ENCODE peak calls at places on chromosomes 16 and 17, in six cellular contexts. D, R, I, J, C and S are unnamed samples.

GRCh38 chr17:488993-489757 is 136.6 kb upstream of the RPH3AL start:
- DNase-seq in D (no peak), R (peak; percentile 54), I (peak; percentile 33), J (no peak), C (no peak), S (no peak)

GRCh38 chr16:583470-583814 is 6.4 kb upstream of the RAB40C start:
- DNase-seq in D (no peak), R (no peak), I (no peak), J (no peak), C (no peak), S (no peak)

GRCh38 chr17:12099412-12099811 is 78.7 kb downstream of the MAP2K4 start:
- DNase-seq in D (no peak), R (no peak), I (no peak), J (no peak), C (no peak), S (no peak)

GRCh38 chr16:8194795-8195194 is 395.5 kb downstream of the TMEM114 start:
- DNase-seq in D (no peak), R (peak; percentile 6), I (no peak), J (no peak), C (no peak), S (no peak)

GRCh38 chr16:35207059-35207999 is 1747.9 kb downstream of the TP53TG3F start:
- DNase-seq in D (no peak), R (peak; percentile 7), I (no peak), J (no peak), C (no peak), S (no peak)

GRCh38 chr16:2088192-2088631 is 40.4 kb downstream of the TSC2 start:
- DNase-seq in D (no peak), R (no peak), I (no peak), J (no peak), C (no peak), S (no peak)

GRCh38 chr17:39800540-39800939 is 62.8 kb downstream of the GRB7 start:
- DNase-seq in D (no peak), R (peak; percentile 69), I (peak; percentile 48), J (no peak), C (no peak), S (peak; percentile 23)

GRCh38 chr17:65930140-65930715 is 261.7 kb downstream of the CEP112 start:
- DNase-seq in D (no peak), R (no peak), I (no peak), J (no peak), C (no peak), S (no peak)

GRCh38 chr16:30546115-30546514 is 11.5 kb upstream of the ZNF747 start:
- DNase-seq in D (no peak), R (no peak), I (no peak), J (no peak), C (no peak), S (no peak)

GRCh38 chr17:82985973-82986372 is 93.4 kb upstream of the METRNL start:
- DNase-seq in D (peak; percentile 43), R (peak; percentile 79), I (peak; percentile 28), J (no peak), C (no peak), S (no peak)

GRCh38 chr16:67571981-67572431 is 9.7 kb downstream of the CTCF start:
- DNase-seq in D (no peak), R (no peak), I (no peak), J (no peak), C (no peak), S (no peak)

GRCh38 chr16:72072514-72073342 is 9.7 kb downstream of the HPR start:
- DNase-seq in D (no peak), R (no peak), I (no peak), J (no peak), C (no peak), S (no peak)

GRCh38 chr16:81645303-81645702 is 133.8 kb upstream of the PLCG2 start:
- DNase-seq in D (peak; percentile 83), R (no peak), I (no peak), J (no peak), C (peak; percentile 91), S (no peak)

GRCh38 chr17:21296097-21297025 is 11.8 kb downstream of the MAP2K3 start:
- DNase-seq in D (no peak), R (no peak), I (no peak), J (no peak), C (no peak), S (no peak)

GRCh38 chr16:48499822-48500440 is 110.0 kb downstream of the N4BP1 start:
- DNase-seq in D (peak; percentile 89), R (no peak), I (no peak), J (no peak), C (peak; percentile 66), S (no peak)

GRCh38 chr17:33967608-33968349 is 287.3 kb upstream of the CCL2 start:
- DNase-seq in D (no peak), R (peak; percentile 18), I (no peak), J (no peak), C (no peak), S (no peak)

GRCh38 chr17:76161113-76161512 is 20.1 kb upstream of the FOXJ1 start:
- DNase-seq in D (no peak), R (no peak), I (no peak), J (no peak), C (no peak), S (no peak)

GRCh38 chr16:85245307-85246172 is 133.3 kb upstream of the CIBAR2 start:
- DNase-seq in D (peak; percentile 66), R (peak; percentile 70), I (peak; percentile 29), J (no peak), C (peak; percentile 26), S (peak; percentile 12)

GRCh38 chr17:73066148-73066884 is 26.2 kb downstream of the SLC39A11 start:
- DNase-seq in D (no peak), R (no peak), I (no peak), J (no peak), C (no peak), S (no peak)

GRCh38 chr17:76918811-76919210 is 50.6 kb downstream of the MGAT5B start:
- DNase-seq in D (no peak), R (no peak), I (no peak), J (no peak), C (no peak), S (no peak)

GRCh38 chr16:10939649-10940206 is 2.5 kb downstream of the DEXI start:
- DNase-seq in D (no peak), R (no peak), I (no peak), J (no peak), C (no peak), S (no peak)

GRCh38 chr16:28181557-28181914 is 30.2 kb downstream of the XPO6 start:
- DNase-seq in D (peak; percentile 87), R (no peak), I (no peak), J (no peak), C (no peak), S (no peak)

GRCh38 chr17:64154321-64155089 is 24.6 kb upstream of the ERN1 start:
- DNase-seq in D (no peak), R (no peak), I (no peak), J (no peak), C (no peak), S (no peak)

GRCh38 chr16:66857437-66857836 is 13.2 kb downstream of the CA7 start:
- DNase-seq in D (no peak), R (no peak), I (no peak), J (no peak), C (no peak), S (no peak)

GRCh38 chr17:27540300-27541105 is 84.3 kb downstream of the KSR1 start:
- DNase-seq in D (peak; percentile 42), R (no peak), I (no peak), J (peak; percentile 27), C (peak; percentile 72), S (no peak)

GRCh38 chr16:24309222-24309905 is 53.2 kb downstream of the CACNG3 start:
- DNase-seq in D (peak; percentile 66), R (peak; percentile 77), I (no peak), J (peak; percentile 7), C (no peak), S (no peak)

GRCh38 chr16:58392215-58393137 is at the start of gene GINS3:
- DNase-seq in D (peak; percentile 89), R (peak; percentile 93), I (peak; percentile 79), J (peak; percentile 58), C (peak; percentile 82), S (peak; percentile 61)

GRCh38 chr16:78251115-78251514 is 151.7 kb downstream of the WWOX start:
- DNase-seq in D (no peak), R (no peak), I (no peak), J (no peak), C (no peak), S (no peak)

GRCh38 chr17:28196637-28197036 is 122.4 kb upstream of the TMEM97 start:
- DNase-seq in D (no peak), R (no peak), I (no peak), J (no peak), C (no peak), S (no peak)